ENCODE peak calls at places on chromosomes 12 and 14, in four cellular contexts. T, I, O and V are unnamed samples.

GRCh38 chr12:75613981-75614380 is 102.6 kb upstream of the KRR1 start:
- DNase-seq in T (no peak), I (no peak), O (no peak), V (no peak)

GRCh38 chr14:60651051-60651935 is 2.0 kb upstream of the SIX1 start:
- DNase-seq in T (no peak), I (no peak), O (no peak), V (no peak)

GRCh38 chr12:52907092-52907810 is 2.4 kb upstream of the KRT8 start:
- DNase-seq in T (no peak), I (peak; percentile 43), O (no peak), V (peak; percentile 23)

GRCh38 chr12:52082026-52082667 is 2.6 kb downstream of the SMIM41 start:
- DNase-seq in T (peak; percentile 83), I (no peak), O (no peak), V (no peak)

GRCh38 chr12:92278378-92278828 is 132.8 kb upstream of the BTG1 start:
- DNase-seq in T (no peak), I (no peak), O (peak; percentile 29), V (peak; percentile 5)

GRCh38 chr14:32345311-32345771 is 16.2 kb downstream of the AKAP6 start:
- DNase-seq in T (no peak), I (peak; percentile 47), O (no peak), V (peak; percentile 22)

GRCh38 chr12:80045594-80045993 is 53.7 kb upstream of the OTOGL start:
- DNase-seq in T (no peak), I (peak; percentile 73), O (peak; percentile 18), V (peak; percentile 65)

GRCh38 chr12:58564721-58565120 is 355.6 kb downstream of the LRIG3 start:
- DNase-seq in T (no peak), I (peak; percentile 47), O (no peak), V (peak; percentile 64)

GRCh38 chr14:59465570-59466150 is 480 bp upstream of the GPR135 start:
- DNase-seq in T (no peak), I (no peak), O (no peak), V (no peak)

GRCh38 chr12:47102845-47103666 is 23.3 kb upstream of the AMIGO2 start:
- DNase-seq in T (peak; percentile 87), I (peak; percentile 67), O (peak; percentile 100), V (peak; percentile 32)

DNA sequence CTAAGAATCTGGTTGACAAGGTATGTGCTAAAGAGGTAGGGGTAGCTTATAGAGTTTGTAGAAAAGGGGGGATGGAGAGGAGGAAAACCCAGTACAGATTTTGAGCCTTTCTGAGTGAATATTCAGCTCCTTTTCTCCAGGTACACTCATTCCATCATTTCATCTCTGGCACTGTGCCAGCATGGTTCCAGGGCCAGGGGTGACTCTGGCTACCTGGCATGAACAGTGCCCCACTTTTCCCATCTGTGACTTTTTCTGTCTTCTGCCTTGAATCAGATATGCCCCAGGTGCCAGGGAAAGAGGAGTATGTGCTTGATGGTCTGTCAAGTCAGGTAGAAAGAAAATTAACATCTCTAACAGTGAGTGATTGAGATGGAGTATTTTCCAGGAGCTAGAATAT is 175.7 kb downstream of the CACNA1C start:
- DNase-seq in T (peak; percentile 25), I (no peak), O (no peak), V (no peak)
- H3K4me3 ChIP-seq in T (no peak overlapping the region), I (no peak overlapping the region), O (no peak overlapping the region), V (no peak overlapping the region)

GRCh38 chr14:105250008-105250366 is 1.7 kb downstream of the BTBD6 start:
- DNase-seq in T (no peak), I (no peak), O (no peak), V (no peak)

GRCh38 chr14:105247715-105248367 is 492 bp upstream of the BTBD6 start:
- DNase-seq in T (no peak), I (no peak), O (no peak), V (no peak)

GRCh38 chr14:105247026-105247425 is 1.3 kb upstream of the BTBD6 start:
- DNase-seq in T (no peak), I (no peak), O (no peak), V (no peak)

GRCh38 chr14:105249175-105250007 is 1.1 kb downstream of the BTBD6 start:
- DNase-seq in T (no peak), I (peak; percentile 34), O (no peak), V (peak; percentile 28)

DNA sequence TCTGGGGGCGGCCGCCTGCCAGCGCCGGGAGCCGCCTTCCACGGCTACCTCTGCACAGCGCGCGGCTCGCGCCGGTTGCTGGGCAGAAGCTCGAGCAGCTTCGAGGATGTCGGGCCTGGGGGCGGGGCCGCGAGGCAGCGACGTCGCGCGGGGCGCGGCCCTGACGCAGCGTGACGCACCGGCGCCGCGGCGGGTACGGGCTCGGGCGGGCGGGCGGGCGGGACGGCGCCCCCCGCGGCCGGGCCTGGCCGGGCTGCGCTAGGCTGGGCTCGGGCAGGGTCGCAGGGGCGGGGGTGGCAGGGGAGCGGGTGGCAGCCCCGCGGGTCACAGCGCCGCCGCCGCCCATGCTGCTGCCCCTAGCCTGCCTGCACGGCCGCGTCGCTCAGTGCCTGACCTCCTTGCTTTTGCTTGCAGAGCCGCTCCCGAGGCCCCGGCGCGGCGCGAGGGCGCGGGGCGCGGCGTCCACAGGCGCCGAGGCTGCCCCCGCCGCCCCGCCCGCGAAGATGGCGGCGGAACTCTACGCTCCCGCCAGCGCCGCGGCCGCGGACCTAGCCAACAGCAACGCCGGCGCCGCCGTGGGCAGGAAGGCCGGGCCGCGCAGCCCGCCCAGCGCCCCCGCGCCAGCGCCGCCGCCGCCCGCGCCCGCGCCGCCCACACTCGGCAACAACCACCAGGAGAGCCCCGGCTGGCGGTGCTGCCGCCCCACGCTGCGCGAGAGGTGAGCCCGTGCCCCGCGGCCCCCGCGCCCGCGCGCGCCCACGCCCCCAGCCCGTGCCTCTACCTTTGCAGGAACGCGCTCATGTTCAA is at the start of gene BTBD6:
- DNase-seq in T (peak; percentile 93), I (peak; percentile 77), O (peak; percentile 17), V (peak; percentile 82)
- TF ChIP-seq CTCF in T (no peak), I (no peak), O (no peak), V (no peak)

GRCh38 chr14:105377555-105378182 is 20.7 kb upstream of the TEX22 start:
- DNase-seq in T (no peak), I (no peak), O (no peak), V (no peak)

GRCh38 chr14:105378873-105379685 is 19.3 kb upstream of the TEX22 start:
- DNase-seq in T (no peak), I (no peak), O (no peak), V (no peak)

GRCh38 chr14:105378199-105378598 is 20.1 kb upstream of the TEX22 start:
- DNase-seq in T (no peak), I (no peak), O (no peak), V (no peak)

GRCh38 chr14:105375635-105376057 is 22.7 kb upstream of the TEX22 start:
- DNase-seq in T (no peak), I (peak; percentile 27), O (no peak), V (no peak)

GRCh38 chr14:105376521-105377440 is 21.6 kb upstream of the TEX22 start:
- DNase-seq in T (no peak), I (no peak), O (no peak), V (no peak)
- H3K4me3 ChIP-seq in T (no peak overlapping the region), I (no peak overlapping the region), O (no peak overlapping the region), V (no peak overlapping the region)

DNA sequence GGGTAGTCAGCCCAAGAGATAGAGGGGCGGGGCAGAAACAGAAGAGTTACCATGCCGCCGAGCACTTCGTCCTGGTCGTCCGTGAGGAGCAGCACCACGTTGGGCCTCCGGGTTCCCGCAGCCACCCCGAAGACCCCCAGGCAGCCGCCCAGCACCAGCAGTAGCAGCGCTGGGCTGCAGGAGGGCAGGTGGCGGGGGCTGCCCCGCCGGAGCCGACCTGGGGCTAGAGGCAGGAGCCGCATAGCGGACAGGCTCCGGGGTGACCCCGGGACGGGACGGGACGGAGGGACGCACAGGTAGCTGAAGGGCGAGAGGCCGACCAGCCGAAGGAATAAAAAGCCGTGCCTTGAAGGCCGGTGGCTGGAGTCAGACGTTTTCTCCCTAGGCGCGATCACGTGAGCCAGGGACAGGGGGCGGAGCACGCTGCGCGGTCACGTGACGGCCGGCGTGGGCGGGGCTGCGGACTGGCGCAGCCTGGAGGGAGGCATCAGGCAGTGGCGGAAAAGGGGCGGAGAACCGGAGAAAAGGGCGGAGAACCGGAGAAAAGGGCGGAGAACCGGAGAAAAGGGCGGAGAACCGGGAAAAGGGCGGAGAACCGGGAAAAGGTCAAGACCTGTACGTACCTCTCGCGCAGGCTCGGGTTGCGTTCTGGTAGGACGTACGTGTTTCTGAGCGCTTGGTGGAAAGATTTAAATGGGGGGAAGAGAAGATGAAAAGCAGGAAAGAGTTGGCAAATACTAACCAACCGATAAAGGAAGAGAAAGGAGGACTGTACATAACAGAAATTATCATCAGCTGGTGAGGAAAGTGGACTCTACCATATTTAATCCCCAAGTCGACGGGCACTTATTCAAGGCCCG is at the start of gene GNS:
- DNase-seq in T (peak; percentile 98), I (peak; percentile 93), O (peak; percentile 69), V (peak; percentile 94)
- TF ChIP-seq CTCF in T (no peak), I (no peak), O (no peak), V (no peak)

DNA sequence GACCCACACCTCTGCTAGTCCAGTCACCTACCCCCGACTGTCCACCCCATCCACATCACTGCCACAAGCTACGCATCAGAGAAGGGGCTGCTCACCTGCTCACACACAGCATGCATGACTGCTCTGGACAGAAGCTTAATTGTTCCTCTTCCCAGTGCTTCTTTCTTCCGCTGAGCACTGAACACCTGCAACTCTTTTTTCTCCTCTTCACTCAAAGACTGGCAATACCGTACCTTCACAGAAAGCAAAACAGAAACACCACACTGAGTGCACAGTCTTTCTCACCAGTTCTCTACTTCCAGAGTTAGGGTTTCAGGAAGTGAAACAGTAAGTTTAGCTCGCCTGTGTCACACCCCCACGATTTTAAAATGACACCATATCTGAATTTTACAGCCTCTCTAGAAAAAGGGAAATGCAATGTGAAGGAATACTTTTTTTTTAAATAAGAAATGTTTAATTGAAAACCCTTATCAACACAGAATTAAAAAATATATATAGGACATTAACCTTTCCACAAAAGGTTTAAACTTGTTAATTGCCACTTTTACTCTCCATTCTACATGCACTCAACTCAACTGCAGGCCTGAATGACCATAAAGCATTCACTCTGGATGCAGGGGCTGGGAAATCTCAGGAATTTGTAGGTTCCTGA is 120.1 kb downstream of the PRICKLE1 start:
- DNase-seq in T (no peak), I (no peak), O (no peak), V (no peak)
- H3K4me3 ChIP-seq in T (no peak overlapping the region), I (no peak overlapping the region), O (no peak overlapping the region), V (no peak overlapping the region)

GRCh38 chr14:67765192-67765834 is 51.1 kb downstream of the ZFYVE26 start:
- DNase-seq in T (no peak), I (no peak), O (no peak), V (no peak)
- TF ChIP-seq CTCF in T (no peak), I (no peak), O (no peak), V (no peak)

DNA sequence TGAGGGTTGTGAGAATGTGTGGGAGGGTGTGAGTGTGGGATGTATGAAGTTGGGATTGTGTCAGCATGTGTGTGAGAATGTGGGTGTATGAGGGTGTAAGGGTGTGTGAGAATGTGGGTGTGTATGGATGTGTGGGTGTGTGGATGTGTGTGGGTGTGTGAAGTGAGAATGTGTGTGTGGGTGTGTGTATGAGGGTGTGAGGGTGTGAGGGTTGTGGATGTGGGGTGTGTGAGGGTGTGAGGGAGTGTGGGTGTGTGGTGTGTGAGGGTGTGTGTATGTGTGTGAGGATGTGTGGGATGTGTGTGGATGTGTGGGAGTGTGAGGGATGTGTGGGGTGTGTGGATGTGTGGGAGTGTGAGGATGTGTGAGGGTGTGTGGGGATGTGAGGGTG is 37.0 kb downstream of the TMEM121 start:
- DNase-seq in T (no peak), I (no peak), O (no peak), V (no peak)
- H3K4me3 ChIP-seq in T (no peak overlapping the region), I (no peak overlapping the region), O (no peak overlapping the region), V (no peak overlapping the region)

DNA sequence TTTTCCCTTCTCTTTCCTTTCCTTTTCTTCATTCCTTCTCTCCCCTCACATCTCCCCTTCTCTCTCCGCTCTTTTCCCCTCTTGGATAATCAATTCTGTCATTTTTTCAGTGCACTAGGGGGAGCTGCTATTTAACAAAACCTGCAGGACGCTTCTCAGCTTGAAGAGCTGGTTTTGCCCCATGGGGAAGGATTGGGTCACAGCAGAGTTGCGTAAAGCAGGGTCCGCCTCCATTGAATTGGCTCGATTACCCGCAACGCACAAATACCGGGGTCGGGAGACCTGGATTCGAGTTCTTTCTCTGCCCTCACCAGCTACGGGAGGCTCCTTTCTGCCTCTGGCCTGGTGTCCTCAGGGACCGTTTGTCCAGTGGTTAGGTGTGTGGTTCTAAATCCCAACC is 42.1 kb upstream of the CHGA start:
- DNase-seq in T (no peak), I (peak; percentile 69), O (peak; percentile 3), V (peak; percentile 3)
- TF ChIP-seq CTCF in T (no peak), I (peak; percentile 25), O (peak; percentile 44), V (peak; percentile 21)